ENCODE peak calls at places on chromosomes 6 and 20, in five cellular contexts. Y is mesenchymal stem cell, I is IMR-90, U is neuronal stem cell, M is mesendoderm. L is an unnamed sample.

GRCh38 chr6:149925253-149925973 is 2.5 kb upstream of the RAET1G start:
- DNase-seq in Y (peak; percentile 24), I (no peak), U (no peak), M (no peak), L (no peak)

GRCh38 chr6:116011520-116011919 is 49.2 kb downstream of the FRK start:
- DNase-seq in Y (no peak), I (no peak), U (no peak), M (no peak), L (no peak)

GRCh38 chr6:134374486-134374885 is 56.6 kb upstream of the SGK1 start:
- DNase-seq in Y (peak; percentile 28), I (peak; percentile 62), U (no peak), M (no peak), L (no peak)

GRCh38 chr6:56263586-56264295 is 16.4 kb upstream of the COL21A1 start:
- DNase-seq in Y (no peak), I (no peak), U (no peak), M (no peak), L (no peak)

GRCh38 chr6:144990768-144991167 is 705.6 kb downstream of the UTRN start:
- DNase-seq in Y (no peak), I (no peak), U (no peak), M (no peak), L (no peak)

GRCh38 chr20:13546497-13547131 is 92.1 kb downstream of the TASP1 start:
- DNase-seq in Y (peak; percentile 70), I (peak; percentile 71), U (peak; percentile 73), M (peak; percentile 79), L (peak; percentile 76)

GRCh38 chr6:75579951-75580350 is 21.7 kb upstream of the SENP6 start:
- DNase-seq in Y (no peak), I (no peak), U (no peak), M (no peak), L (no peak)

GRCh38 chr6:129785081-129785755 is 75.2 kb upstream of the ARHGAP18 start:
- DNase-seq in Y (no peak), I (peak; percentile 42), U (no peak), M (no peak), L (no peak)

GRCh38 chr6:23224540-23224939 is 655.2 kb downstream of the HDGFL1 start:
- DNase-seq in Y (no peak), I (no peak), U (no peak), M (no peak), L (no peak)

GRCh38 chr6:11772109-11772830 is 6.3 kb downstream of the ADTRP start:
- DNase-seq in Y (peak; percentile 97), I (peak; percentile 98), U (no peak), M (peak; percentile 86), L (no peak)

GRCh38 chr6:56729719-56730118 is 87.0 kb upstream of the DST start:
- DNase-seq in Y (peak; percentile 80), I (peak; percentile 72), U (no peak), M (no peak), L (no peak)

GRCh38 chr6:131937703-131938631 is 13.2 kb downstream of the CCN2 start:
- DNase-seq in Y (peak; percentile 93), I (peak; percentile 88), U (no peak), M (peak; percentile 54), L (no peak)

GRCh38 chr6:14880052-14880451 is 365.8 kb upstream of the JARID2 start:
- DNase-seq in Y (no peak), I (no peak), U (no peak), M (no peak), L (no peak)

GRCh38 chr6:128964233-128964755 is 81.4 kb downstream of the LAMA2 start:
- DNase-seq in Y (no peak), I (no peak), U (no peak), M (no peak), L (no peak)

GRCh38 chr20:63079971-63080370 is 73.2 kb upstream of the BHLHE23 start:
- DNase-seq in Y (no peak), I (no peak), U (no peak), M (no peak), L (no peak)

GRCh38 chr6:125534430-125535263 is 214.8 kb upstream of the HEY2 start:
- DNase-seq in Y (no peak), I (no peak), U (no peak), M (no peak), L (no peak)

GRCh38 chr6:125537090-125537489 is 212.3 kb upstream of the HEY2 start:
- DNase-seq in Y (no peak), I (no peak), U (no peak), M (no peak), L (no peak)

GRCh38 chr6:125544819-125545218 is 204.6 kb upstream of the HEY2 start:
- DNase-seq in Y (no peak), I (no peak), U (no peak), M (no peak), L (no peak)

GRCh38 chr6:125539892-125540291 is 209.5 kb upstream of the HEY2 start:
- DNase-seq in Y (no peak), I (no peak), U (no peak), M (no peak), L (no peak)
- H2BK15ac ChIP-seq in Y (no peak overlapping the region), I (no peak overlapping the region), U (no peak overlapping the region), M (no peak overlapping the region), L (no peak overlapping the region)

DNA sequence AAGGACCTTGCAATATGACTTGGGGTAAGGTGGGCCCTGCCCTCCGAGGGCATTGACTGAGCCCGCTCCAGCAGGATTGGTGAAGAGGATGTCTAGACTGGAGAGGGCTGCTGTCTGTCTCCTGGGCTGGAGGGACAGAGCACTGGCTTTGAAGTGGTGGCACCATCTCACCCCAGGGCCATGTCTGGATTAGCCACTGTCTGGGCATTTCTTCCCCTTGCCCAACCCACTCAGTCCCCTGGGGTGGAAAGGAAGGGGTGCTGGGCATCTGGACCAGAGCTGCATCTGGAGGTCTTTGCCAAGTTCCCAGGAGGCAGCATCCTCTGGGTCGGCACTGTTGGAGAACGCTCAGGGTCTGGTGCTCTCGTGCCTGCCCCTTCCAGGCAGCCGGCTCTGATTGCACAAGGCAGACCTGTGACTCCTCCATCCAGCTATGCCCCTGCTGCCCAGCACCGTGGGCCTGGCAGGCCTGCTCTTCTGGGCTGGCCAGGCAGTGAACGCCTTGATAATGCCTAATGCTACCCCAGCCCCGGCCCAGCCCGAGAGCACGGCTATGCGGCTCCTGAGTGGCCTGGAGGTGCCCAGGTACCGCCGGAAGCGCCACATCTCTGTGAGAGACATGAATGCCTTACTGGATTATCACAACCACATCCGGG is at the start of gene R3HDML:
- DNase-seq in Y (no peak), I (no peak), U (no peak), M (no peak), L (no peak)
- H2BK15ac ChIP-seq in Y (no peak within 1 kb of the TSS), I (no peak within 1 kb of the TSS), U (peak within 1 kb of the TSS; percentile 6), M (no peak within 1 kb of the TSS), L (no peak within 1 kb of the TSS)

GRCh38 chr6:66145867-66146266 is 438.8 kb upstream of the EYS start:
- DNase-seq in Y (no peak), I (no peak), U (no peak), M (no peak), L (no peak)
- H2BK15ac ChIP-seq in Y (no peak overlapping the region), I (no peak overlapping the region), U (no peak overlapping the region), M (no peak overlapping the region), L (no peak overlapping the region)

DNA sequence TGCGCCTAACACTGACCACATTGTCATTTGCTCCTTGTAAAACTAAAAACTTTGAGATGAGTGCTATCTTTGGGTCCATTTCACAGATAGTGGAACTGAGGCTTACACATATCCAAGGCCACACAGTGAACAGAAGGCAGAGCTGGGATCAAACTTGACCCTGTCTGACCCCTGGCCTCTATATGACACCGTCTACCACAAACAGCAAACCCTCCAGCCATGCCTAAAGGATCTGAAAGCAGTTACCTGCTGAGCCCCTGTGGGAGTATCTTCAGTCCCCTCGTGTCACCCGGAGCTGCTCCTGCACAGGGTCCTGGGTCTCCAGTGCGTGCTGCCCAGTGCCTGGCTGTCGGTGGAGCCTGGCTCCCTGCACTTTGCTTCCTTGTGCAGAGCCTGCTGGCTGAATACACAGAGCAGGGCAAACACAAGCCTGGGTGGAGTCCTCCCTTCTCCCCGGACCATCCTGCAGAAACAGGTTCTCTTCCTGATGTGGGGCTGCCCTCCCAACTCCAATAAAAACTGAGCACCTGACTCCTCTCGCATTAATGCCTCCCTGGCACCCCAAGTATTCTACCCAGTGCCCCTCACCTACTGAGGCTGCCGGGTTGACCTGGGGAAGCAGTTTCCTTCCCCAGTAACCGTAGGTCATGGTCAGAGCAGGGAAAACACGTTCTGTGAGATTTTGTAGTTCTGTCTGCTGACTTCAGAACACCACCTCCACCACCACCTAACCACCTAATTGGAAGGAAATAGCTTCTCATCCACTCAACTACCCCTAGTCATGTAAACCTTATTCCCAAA is at the start of gene BCAS1:
- DNase-seq in Y (no peak), I (no peak), U (no peak), M (no peak), L (no peak)
- H2BK15ac ChIP-seq in Y (no peak within 1 kb of the TSS), I (no peak within 1 kb of the TSS), U (no peak within 1 kb of the TSS), M (no peak within 1 kb of the TSS), L (no peak within 1 kb of the TSS)

DNA sequence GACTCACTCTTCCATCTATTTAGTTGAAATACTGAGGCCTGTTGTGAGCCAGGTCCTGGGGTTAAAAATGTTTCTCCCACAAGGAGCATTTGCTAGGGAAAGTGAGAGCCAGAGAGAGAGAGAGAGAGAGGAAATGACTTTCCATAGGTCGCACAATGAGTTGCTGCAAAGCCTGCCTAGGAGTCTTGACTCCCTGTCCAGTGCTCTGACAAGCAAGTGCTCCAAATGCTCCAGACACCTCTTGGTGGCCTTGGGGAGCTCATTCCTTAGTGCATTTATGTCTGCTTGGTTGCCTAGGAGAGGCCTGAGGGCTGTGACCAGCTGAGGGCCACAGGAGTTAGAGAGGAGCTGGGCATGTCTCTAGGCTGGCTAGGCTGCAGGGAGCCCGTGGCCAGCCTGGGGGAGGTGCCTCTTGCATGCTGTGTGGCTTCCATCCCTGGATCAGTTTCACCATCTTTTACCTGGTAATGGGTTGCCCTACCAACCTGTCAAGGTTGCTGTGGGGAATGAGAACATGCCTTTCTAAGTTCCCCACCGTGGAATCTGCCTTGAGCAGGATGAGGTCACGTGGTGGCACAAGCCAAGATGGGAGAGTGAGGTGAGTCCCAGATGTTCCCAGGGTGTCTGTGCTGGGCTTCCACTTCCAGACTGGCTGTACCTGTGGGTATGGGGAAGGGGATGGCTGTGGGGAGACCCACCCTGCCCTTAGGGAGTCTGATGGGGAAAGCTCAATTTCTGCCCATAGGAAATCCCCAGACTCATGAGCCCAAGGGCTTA is 105.0 kb downstream of the VEGFA start:
- DNase-seq in Y (no peak), I (no peak), U (no peak), M (no peak), L (no peak)
- H2BK15ac ChIP-seq in Y (no peak overlapping the region), I (no peak overlapping the region), U (peak overlapping the region; percentile 76), M (no peak overlapping the region), L (no peak overlapping the region)

GRCh38 chr6:137264308-137265075 is 45.3 kb upstream of the IFNGR1 start:
- DNase-seq in Y (no peak), I (no peak), U (no peak), M (no peak), L (no peak)
- H2BK15ac ChIP-seq in Y (no peak overlapping the region), I (no peak overlapping the region), U (no peak overlapping the region), M (no peak overlapping the region), L (no peak overlapping the region)